ENCODE peak calls at places on chromosomes 5 and 9, in nine cellular contexts. Y is CD8-positive, alpha-beta T cell; S is neuronal stem cell; J is psoas muscle; H is adipocyte; P is testis; F is A549; M is tibial artery; B is fibroblast of lung. K is an unnamed sample.
A peak's percentile ranks its signal among the peaks of the same experiment; 100 is the strongest.

GRCh38 chr5:149931992-149932436 is 12.6 kb downstream of the PDE6A start:
- DNase-seq in Y (no peak), S (no peak), J (no peak), H (no peak), P (no peak), F (no peak), M (no peak), B (no peak), K (no peak)

GRCh38 chr5:110590187-110590586 is 136.3 kb downstream of the TMEM232 start:
- DNase-seq in Y (no peak), S (no peak), J (no peak), H (peak; percentile 50), P (no peak), F (no peak), M (no peak), B (peak; percentile 25), K (peak; percentile 33)

GRCh38 chr5:41420509-41421067 is 89.8 kb downstream of the PLCXD3 start:
- DNase-seq in Y (no peak), S (no peak), J (no peak), H (no peak), P (peak; percentile 38), F (no peak), M (no peak), B (no peak), K (no peak)

GRCh38 chr5:113140837-113141661 is 164.5 kb downstream of the DCP2 start:
- DNase-seq in Y (no peak), S (no peak), J (peak; percentile 35), H (peak; percentile 95), P (no peak), F (no peak), M (no peak), B (peak; percentile 84), K (peak; percentile 69)

GRCh38 chr5:112902561-112902960 is 19.5 kb downstream of the REEP5 start:
- DNase-seq in Y (no peak), S (no peak), J (no peak), H (no peak), P (no peak), F (no peak), M (no peak), B (no peak), K (no peak)

GRCh38 chr5:80245986-80246781 is 9.7 kb downstream of the SERINC5 start:
- DNase-seq in Y (no peak), S (peak; percentile 75), J (no peak), H (peak; percentile 78), P (no peak), F (no peak), M (no peak), B (peak; percentile 82), K (peak; percentile 72)

GRCh38 chr9:137774775-137775386 is 102.7 kb upstream of the CACNA1B start:
- DNase-seq in Y (no peak), S (no peak), J (no peak), H (no peak), P (no peak), F (no peak), M (no peak), B (no peak), K (no peak)

GRCh38 chr9:129322641-129323375 is 144.7 kb upstream of the IER5L start:
- DNase-seq in Y (no peak), S (no peak), J (no peak), H (no peak), P (no peak), F (no peak), M (peak; percentile 65), B (no peak), K (no peak)

GRCh38 chr5:133869675-133869978 is 98.8 kb downstream of the C5orf15 start:
- DNase-seq in Y (no peak), S (no peak), J (peak; percentile 56), H (no peak), P (peak; percentile 21), F (no peak), M (peak; percentile 85), B (no peak), K (no peak)

GRCh38 chr5:122354293-122354692 is 42.3 kb downstream of the SNCAIP start:
- DNase-seq in Y (no peak), S (peak; percentile 23), J (no peak), H (peak; percentile 78), P (no peak), F (no peak), M (no peak), B (no peak), K (peak; percentile 96)

GRCh38 chr5:158268286-158268685 is 409.3 kb upstream of the CLINT1 start:
- DNase-seq in Y (no peak), S (no peak), J (no peak), H (no peak), P (no peak), F (no peak), M (no peak), B (no peak), K (no peak)

GRCh38 chr5:139740138-139740992 is 55.2 kb upstream of the PSD2 start:
- DNase-seq in Y (no peak), S (no peak), J (no peak), H (no peak), P (no peak), F (no peak), M (no peak), B (no peak), K (no peak)

GRCh38 chr5:86617756-86618577 is at the start of gene COX7C:
- DNase-seq in Y (peak; percentile 84), S (peak; percentile 92), J (peak; percentile 86), H (peak; percentile 99), P (peak; percentile 98), F (peak; percentile 87), M (peak; percentile 94), B (peak; percentile 97), K (peak; percentile 93)

GRCh38 chr9:115524467-115525059 is 406.6 kb upstream of the TNC start:
- DNase-seq in Y (no peak), S (peak; percentile 68), J (no peak), H (peak; percentile 85), P (peak; percentile 51), F (peak; percentile 38), M (no peak), B (peak; percentile 80), K (peak; percentile 36)

GRCh38 chr9:75089369-75089766 is 1.1 kb downstream of the OSTF1 start:
- DNase-seq in Y (no peak), S (no peak), J (no peak), H (no peak), P (no peak), F (no peak), M (no peak), B (no peak), K (no peak)

GRCh38 chr5:128539038-128539429 is 989 bp upstream of the FBN2 start:
- DNase-seq in Y (no peak), S (no peak), J (no peak), H (peak; percentile 79), P (peak; percentile 16), F (peak; percentile 18), M (no peak), B (peak; percentile 13), K (peak; percentile 3)

GRCh38 chr5:6261668-6262067 is 116.7 kb downstream of the MED10 start:
- DNase-seq in Y (no peak), S (no peak), J (no peak), H (no peak), P (no peak), F (no peak), M (no peak), B (no peak), K (no peak)

GRCh38 chr5:36017622-36018021 is 26.4 kb upstream of the UGT3A1 start:
- DNase-seq in Y (no peak), S (no peak), J (no peak), H (no peak), P (no peak), F (no peak), M (no peak), B (no peak), K (no peak)

GRCh38 chr5:36013182-36013581 is 22.0 kb upstream of the UGT3A1 start:
- DNase-seq in Y (no peak), S (no peak), J (no peak), H (no peak), P (no peak), F (no peak), M (no peak), B (no peak), K (no peak)

GRCh38 chr5:36017004-36017403 is 25.8 kb upstream of the UGT3A1 start:
- DNase-seq in Y (no peak), S (no peak), J (no peak), H (no peak), P (no peak), F (no peak), M (no peak), B (no peak), K (no peak)
- H3K9me3 ChIP-seq in Y (peaks cover 5% of the 10 kb centered on the region), S (peaks cover 6% of the 10 kb centered on the region), J (peaks cover 9% of the 10 kb centered on the region), H (peaks cover 23% of the 10 kb centered on the region), P (no peaks in the 10 kb centered on the region), F (no peaks in the 10 kb centered on the region), M (peaks cover 17% of the 10 kb centered on the region), B (no peaks in the 10 kb centered on the region), K (peaks cover 4% of the 10 kb centered on the region)

DNA sequence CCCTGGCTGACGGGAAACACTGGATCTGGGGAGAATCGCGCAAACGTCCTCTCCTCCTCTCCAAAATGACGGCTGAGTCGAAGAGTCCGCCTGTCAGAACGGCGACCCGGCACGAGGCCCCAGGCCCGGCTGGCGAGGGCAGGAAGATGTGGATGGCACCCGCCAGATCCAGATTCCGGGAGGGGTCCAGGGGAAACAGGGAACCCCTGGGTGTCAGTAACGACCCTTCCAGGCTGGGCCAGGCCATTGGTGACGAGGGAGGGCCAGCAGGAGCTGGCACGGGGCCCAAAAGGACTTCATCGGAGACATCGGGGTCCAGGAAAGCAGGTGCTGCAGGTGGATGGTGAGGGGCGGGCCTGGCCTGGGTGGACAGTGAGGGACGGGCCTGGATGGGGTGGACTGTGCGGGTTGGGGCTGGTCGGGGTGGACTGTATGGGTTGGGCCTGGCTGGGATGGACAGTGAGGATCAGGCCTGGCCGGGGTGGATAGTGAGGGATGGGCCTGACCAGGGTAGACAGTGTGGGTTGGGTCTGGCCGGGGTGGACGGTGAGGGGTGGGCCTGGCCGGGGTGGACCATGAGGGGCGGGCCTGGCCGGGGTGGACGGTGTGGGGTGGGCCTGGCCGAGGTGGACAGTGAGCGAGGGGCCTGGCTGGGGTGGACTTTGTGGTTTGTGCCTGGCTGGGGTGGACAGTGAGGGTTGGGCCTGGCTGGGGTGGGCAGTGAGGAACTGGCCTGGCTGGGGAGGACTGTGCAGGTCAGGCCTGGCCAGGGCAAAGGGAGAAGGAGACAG is 14.0 kb downstream of the SLC6A3 start:
- DNase-seq in Y (no peak), S (no peak), J (no peak), H (no peak), P (no peak), F (no peak), M (peak; percentile 62), B (no peak), K (no peak)
- H3K9me3 ChIP-seq in Y (no peaks in the 10 kb centered on the region), S (peaks cover 21% of the 10 kb centered on the region), J (peaks cover 24% of the 10 kb centered on the region), H (peaks cover 38% of the 10 kb centered on the region), P (no peaks in the 10 kb centered on the region), F (peaks cover 33% of the 10 kb centered on the region), M (peaks cover 31% of the 10 kb centered on the region), B (no peaks in the 10 kb centered on the region), K (no peaks in the 10 kb centered on the region)

DNA sequence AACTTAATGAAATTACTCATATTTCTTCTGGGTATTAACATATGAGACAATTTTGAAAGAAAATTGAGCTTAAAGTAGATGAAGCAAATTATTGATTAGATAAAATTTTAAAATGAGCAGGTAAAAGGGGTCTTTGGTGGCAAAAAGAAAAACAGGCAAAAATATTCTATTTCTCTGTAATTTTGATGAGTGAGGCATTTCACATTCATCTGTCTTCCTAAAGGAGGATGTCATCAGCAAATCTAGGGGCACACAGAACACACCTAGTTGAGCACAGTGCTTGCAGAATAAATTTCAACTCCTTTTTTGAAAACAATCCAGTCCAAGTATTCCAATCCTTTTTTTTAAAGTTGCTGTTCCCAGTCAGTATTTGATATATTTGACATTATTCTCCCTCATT is 16.2 kb downstream of the ZNF189 start:
- DNase-seq in Y (no peak), S (no peak), J (no peak), H (no peak), P (no peak), F (no peak), M (no peak), B (no peak), K (no peak)
- H3K9me3 ChIP-seq in Y (peaks cover 24% of the 10 kb centered on the region), S (peaks cover 21% of the 10 kb centered on the region), J (peaks cover 70% of the 10 kb centered on the region), H (peaks cover 32% of the 10 kb centered on the region), P (no peaks in the 10 kb centered on the region), F (peaks cover 68% of the 10 kb centered on the region), M (peaks cover 69% of the 10 kb centered on the region), B (no peaks in the 10 kb centered on the region), K (peaks cover 14% of the 10 kb centered on the region)

GRCh38 chr5:23451156-23451555 is 56.3 kb upstream of the PRDM9 start:
- DNase-seq in Y (no peak), S (no peak), J (no peak), H (no peak), P (no peak), F (no peak), M (no peak), B (peak; percentile 3), K (no peak)
- H3K9me3 ChIP-seq in Y (no peaks in the 10 kb centered on the region), S (no peaks in the 10 kb centered on the region), J (no peaks in the 10 kb centered on the region), H (peaks cover 9% of the 10 kb centered on the region), P (no peaks in the 10 kb centered on the region), F (no peaks in the 10 kb centered on the region), M (no peaks in the 10 kb centered on the region), B (no peaks in the 10 kb centered on the region), K (no peaks in the 10 kb centered on the region)

K was measured in HAP-1.